ENCODE peak calls at places on chromosomes 3 and 15, in six cellular contexts. Y is suprapubic skin, Q is HepG2, D is transverse colon, W is breast epithelium, S is spleen. C is an unnamed sample.

GRCh38 chr15:31160297-31160696 is 58.8 kb upstream of the TRPM1 start:
- DNase-seq in D (no peak), Y (no peak), Q (no peak), S (peak), W (no peak), C (no peak)

GRCh38 chr3:156425651-156426050 is 129.3 kb downstream of the SSR3 start:
- DNase-seq in Y (no peak), W (no peak), S (no peak), Q (no peak), D (no peak), C (no peak)

GRCh38 chr15:89088605-89089315 is 504 bp downstream of the ABHD2 start:
- DNase-seq in Y (no peak), W (no peak), D (peak), S (peak), Q (no peak), C (peak)

GRCh38 chr3:171064461-171064860 is 37.9 kb upstream of the SLC2A2 start:
- DNase-seq in W (no peak), Y (no peak), Q (no peak), S (no peak), D (no peak), C (no peak)

GRCh38 chr3:196569003-196569516 is 600 bp downstream of the FBXO45 start:
- DNase-seq in W (peak), Q (peak), S (peak), D (peak), Y (no peak), C (peak)

GRCh38 chr3:13581485-13582365 is 32.8 kb downstream of the FBLN2 start:
- DNase-seq in Y (no peak), W (no peak), D (no peak), Q (no peak), S (peak), C (no peak)

GRCh38 chr3:156150434-156151066 is 30.2 kb downstream of the KCNAB1 start:
- DNase-seq in D (peak), S (no peak), Q (peak), Y (no peak), W (peak), C (peak)

GRCh38 chr3:44318929-44319328 is 19.6 kb upstream of the TCAIM start:
- DNase-seq in D (no peak), Y (no peak), Q (no peak), W (no peak), S (no peak), C (no peak)

GRCh38 chr3:52317601-52318000 is 1.5 kb downstream of the DNAH1 start:
- DNase-seq in S (peak), W (peak), Q (no peak), D (peak), Y (no peak), C (peak)

GRCh38 chr3:73510298-73510697 is 114.4 kb downstream of the PDZRN3 start:
- DNase-seq in Y (no peak), Q (no peak), D (no peak), W (no peak), S (no peak), C (no peak)

GRCh38 chr15:35410775-35411174 is 135.2 kb downstream of the DPH6 start:
- DNase-seq in W (no peak), D (no peak), Q (no peak), S (no peak), Y (no peak), C (no peak)

GRCh38 chr3:159448902-159449301 is 539.7 kb upstream of the IL12A start:
- DNase-seq in S (no peak), Y (no peak), D (no peak), Q (no peak), W (no peak), C (no peak)

GRCh38 chr15:45338417-45338816 is 39.9 kb downstream of the GATM start:
- DNase-seq in S (no peak), W (no peak), D (no peak), Y (no peak), Q (peak), C (no peak)

GRCh38 chr3:63386568-63386967 is 108.5 kb downstream of the SYNPR start:
- DNase-seq in W (no peak), Q (no peak), D (no peak), Y (no peak), S (no peak), C (no peak)

GRCh38 chr3:24680214-24680967 is 185.7 kb upstream of the THRB start:
- DNase-seq in Y (no peak), D (peak), W (no peak), S (peak), Q (peak), C (peak)

GRCh38 chr3:66822059-66823009 is 175.8 kb upstream of the KBTBD8 start:
- DNase-seq in W (peak), S (no peak), Q (peak), D (peak), Y (no peak), C (peak)

GRCh38 chr15:101617390-101617965 is 34.7 kb downstream of the TM2D3 start:
- DNase-seq in Q (no peak), W (no peak), D (no peak), Y (no peak), S (no peak), C (no peak)

GRCh38 chr3:20141841-20142240 is 44.2 kb downstream of the SGO1 start:
- DNase-seq in D (no peak), S (no peak), Y (no peak), W (no peak), Q (no peak), C (no peak)

GRCh38 chr15:59917504-59918157 is 86.5 kb upstream of the FOXB1 start:
- DNase-seq in S (peak), W (no peak), Y (peak), Q (peak), D (peak), C (peak)

GRCh38 chr15:32919749-32920414 is 202.1 kb downstream of the GREM1 start:
- DNase-seq in Q (no peak), S (no peak), W (no peak), Y (no peak), D (no peak), C (no peak)

GRCh38 chr3:195100903-195101591 is 169.9 kb downstream of the XXYLT1 start:
- DNase-seq in S (peak), Y (no peak), D (peak), Q (no peak), W (no peak), C (peak)

GRCh38 chr3:184611606-184612304 is 50.2 kb downstream of the EPHB3 start:
- DNase-seq in S (no peak), W (no peak), Q (no peak), Y (no peak), D (no peak), C (no peak)

GRCh38 chr15:79640206-79640605 is 208.1 kb downstream of the MINAR1 start:
- DNase-seq in S (no peak), Y (no peak), D (no peak), W (no peak), Q (peak), C (peak)

GRCh38 chr3:94258851-94259250 is 196.0 kb downstream of the NSUN3 start:
- DNase-seq in D (no peak), W (no peak), Q (no peak), Y (no peak), S (no peak), C (no peak)

GRCh38 chr15:84982301-84982920 is 755 bp downstream of the PDE8A start:
- DNase-seq in S (peak), W (no peak), Q (peak), D (peak), Y (no peak), C (peak)
- TF ChIP-seq POLR2A in S (no peak), W (no peak), Q (no peak), D (peak), Y (no peak), C (no peak)

DNA sequence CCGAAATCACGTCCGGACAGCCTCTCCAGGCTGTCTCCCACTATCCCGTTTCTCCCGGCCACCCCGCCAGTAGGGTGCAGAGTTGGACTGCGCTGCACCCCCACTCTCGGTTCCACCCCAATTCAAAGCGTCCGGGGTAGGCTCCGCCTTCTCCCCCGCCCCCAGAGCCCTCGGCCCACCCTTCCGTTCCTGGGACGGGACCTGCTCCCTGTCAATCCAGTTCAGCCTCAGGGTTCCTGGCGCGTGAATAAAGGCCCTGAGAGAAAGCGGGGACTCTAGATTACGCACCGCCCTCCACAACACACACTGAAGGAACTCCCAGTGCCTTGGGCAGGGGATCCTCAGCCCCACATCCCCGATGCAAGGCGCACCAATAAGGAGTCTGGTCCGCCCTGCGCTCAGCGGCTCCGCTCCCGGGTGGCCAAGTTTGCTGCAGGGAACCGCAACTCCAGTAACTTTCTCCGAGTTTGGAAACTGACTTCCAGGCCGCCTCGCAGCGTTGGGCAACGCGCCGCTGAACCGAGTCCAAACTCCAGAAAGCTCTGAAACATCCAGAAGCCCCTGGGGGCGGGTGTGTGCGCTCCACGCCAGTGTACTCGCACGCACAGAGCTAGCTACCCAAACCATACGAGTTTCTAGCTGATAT is 1.9 kb downstream of the ADAMTS9 start:
- DNase-seq in S (peak), Y (peak), W (peak), D (peak), Q (peak), C (peak)
- TF ChIP-seq POLR2AphosphoS5 in S (peak), Y (no peak), W (peak), D (peak), Q (no peak), C (peak)

GRCh38 chr3:125681146-125681545 is 85.8 kb upstream of the OSBPL11 start:
- DNase-seq in D (no peak), W (no peak), Q (no peak), S (no peak), Y (no peak), C (no peak)

GRCh38 chr3:125679258-125679657 is 84.0 kb upstream of the OSBPL11 start:
- DNase-seq in D (no peak), Q (peak), W (no peak), S (no peak), Y (no peak), C (no peak)

GRCh38 chr3:125683067-125683844 is 88.0 kb upstream of the OSBPL11 start:
- DNase-seq in Y (no peak), W (peak), Q (no peak), D (peak), S (no peak), C (no peak)

DNA sequence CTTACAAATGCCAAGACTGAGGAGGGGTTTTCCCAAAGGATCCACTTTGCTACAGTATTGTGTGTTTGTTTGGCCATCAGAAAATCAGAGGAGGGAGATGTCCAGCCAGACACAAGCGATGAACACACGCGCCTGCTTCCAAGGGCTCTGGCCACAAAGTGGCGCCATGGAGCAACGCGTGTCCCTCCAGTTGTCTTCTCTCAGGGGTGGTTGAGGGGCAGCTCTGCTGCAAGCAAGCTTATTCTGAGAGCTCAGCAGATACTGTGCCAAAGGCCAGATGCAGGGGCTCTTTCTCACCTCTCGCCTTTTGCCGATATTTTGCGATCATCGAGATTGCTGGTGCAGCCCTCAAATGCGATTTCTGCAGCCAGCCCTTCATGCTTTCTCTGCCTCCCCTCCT is 88.9 kb upstream of the OSBPL11 start:
- DNase-seq in S (no peak), Q (peak), Y (no peak), D (no peak), W (no peak), C (peak)
- TF ChIP-seq CTCF in S (no peak), Q (peak), Y (no peak), D (no peak), W (no peak), C (no peak)

GRCh38 chr3:98903099-98903498 is 1.6 kb upstream of the DCBLD2 start:
- DNase-seq in Y (no peak), Q (no peak), D (no peak), S (no peak), W (no peak), C (no peak)

GRCh38 chr3:98901032-98901464 is 447 bp downstream of the DCBLD2 start:
- DNase-seq in W (peak), Q (peak), D (peak), S (peak), Y (no peak), C (peak)

GRCh38 chr3:98902341-98902740 is 846 bp upstream of the DCBLD2 start:
- DNase-seq in W (no peak), Y (no peak), Q (no peak), D (no peak), S (no peak), C (no peak)

GRCh38 chr3:98900265-98901031 is 1.0 kb downstream of the DCBLD2 start:
- DNase-seq in Q (no peak), D (no peak), Y (no peak), W (no peak), S (no peak), C (no peak)

DNA sequence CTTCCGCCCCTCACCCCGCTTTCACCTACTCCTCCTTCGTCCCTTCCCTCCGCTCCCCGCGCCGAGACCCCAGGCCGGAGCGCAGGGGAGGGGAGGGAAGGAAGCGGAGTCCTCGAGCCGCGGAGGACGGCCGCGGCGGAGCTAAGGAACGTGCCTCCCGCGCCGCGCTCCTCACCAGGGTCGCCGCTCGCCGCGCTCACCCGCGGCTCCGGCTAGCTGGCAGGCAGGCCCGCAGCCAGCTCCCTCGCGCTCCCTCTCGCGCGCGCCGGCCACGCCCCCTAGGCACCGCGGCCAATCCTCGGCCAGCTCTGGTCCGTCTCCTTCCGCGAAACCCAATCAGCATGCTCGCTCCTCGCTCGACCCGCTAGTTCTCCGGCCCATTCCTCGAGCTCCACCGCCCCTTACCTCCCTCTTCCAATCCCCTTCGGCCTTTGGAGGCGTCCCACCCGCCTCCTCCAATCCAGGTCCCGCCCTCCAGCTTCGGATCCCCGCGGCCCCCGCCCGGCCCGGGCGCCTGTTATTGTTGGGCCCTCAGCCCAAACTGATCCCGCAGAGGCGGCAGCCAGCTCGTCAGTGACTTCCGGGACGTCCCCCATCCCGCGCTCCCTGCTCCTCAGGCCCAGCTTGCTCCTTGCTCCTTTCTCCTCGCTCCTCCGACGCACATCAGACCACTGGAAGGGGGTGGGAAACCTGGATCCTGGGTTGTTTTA is at the start of gene DCBLD2:
- DNase-seq in S (peak), Q (peak), Y (peak), D (peak), W (peak), C (peak)
- TF ChIP-seq POLR2A in S (no peak), Q (peak), Y (no peak), D (peak), W (peak), C (no peak)

C was measured in stomach.